ENCODE peak calls at places on chromosomes 16 and 17, in six cellular contexts. W is RWPE2, H is heart right ventricle, J is AG04450, M is fibroblast of mammary gland, F is tibial nerve. N is an unnamed sample.

GRCh38 chr17:28247671-28248556 is 71.1 kb upstream of the TMEM97 start:
- DNase-seq in W (no peak), H (no peak), J (no peak), M (no peak), F (no peak), N (no peak)

GRCh38 chr16:77596243-77596642 is 126.1 kb upstream of the NUDT7 start:
- DNase-seq in W (no peak), H (no peak), J (no peak), M (peak), F (no peak), N (no peak)

GRCh38 chr17:38606646-38607611 is 1.2 kb upstream of the SRCIN1 start:
- DNase-seq in W (peak), H (peak), J (no peak), M (no peak), F (no peak), N (no peak)

GRCh38 chr16:81440888-81441663 is 3.5 kb upstream of the CMIP start:
- DNase-seq in W (no peak), H (no peak), J (no peak), M (no peak), F (no peak), N (no peak)

GRCh38 chr17:74972973-74973328 is 392 bp upstream of the HID1 start:
- DNase-seq in W (no peak), H (no peak), J (no peak), M (no peak), F (no peak), N (no peak)

GRCh38 chr17:69898606-69899005 is 176.4 kb upstream of the KCNJ16 start:
- DNase-seq in W (no peak), H (no peak), J (no peak), M (peak), F (no peak), N (no peak)

GRCh38 chr16:17144431-17144830 is 326.3 kb downstream of the XYLT1 start:
- DNase-seq in W (no peak), H (no peak), J (no peak), M (peak), F (no peak), N (no peak)

GRCh38 chr16:46748775-46749705 is 896 bp upstream of the MYLK3 start:
- DNase-seq in W (no peak), H (peak), J (no peak), M (no peak), F (no peak), N (no peak)

GRCh38 chr16:75116081-75116910 is at the start of gene LDHD:
- DNase-seq in W (no peak), H (peak), J (no peak), M (peak), F (peak), N (peak)

GRCh38 chr16:85724936-85725335 is 26.0 kb downstream of the C16orf74 start:
- DNase-seq in W (peak), H (no peak), J (no peak), M (no peak), F (no peak), N (no peak)

GRCh38 chr17:43830510-43831145 is 2.3 kb downstream of the MPP3 start:
- DNase-seq in W (no peak), H (no peak), J (no peak), M (no peak), F (no peak), N (no peak)

GRCh38 chr16:15830832-15831451 is 25.9 kb downstream of the MYH11 start:
- DNase-seq in W (no peak), H (no peak), J (no peak), M (no peak), F (no peak), N (no peak)

GRCh38 chr17:33024688-33025486 is 33.2 kb downstream of the SPACA3 start:
- DNase-seq in W (no peak), H (no peak), J (no peak), M (no peak), F (no peak), N (no peak)

GRCh38 chr17:37506678-37507077 is 17.0 kb downstream of the DUSP14 start:
- DNase-seq in W (no peak), H (no peak), J (no peak), M (peak), F (no peak), N (peak)
- TF ChIP-seq CTCF in W (peak), H (no peak), J (peak), M (peak), F (peak), N (peak)

DNA sequence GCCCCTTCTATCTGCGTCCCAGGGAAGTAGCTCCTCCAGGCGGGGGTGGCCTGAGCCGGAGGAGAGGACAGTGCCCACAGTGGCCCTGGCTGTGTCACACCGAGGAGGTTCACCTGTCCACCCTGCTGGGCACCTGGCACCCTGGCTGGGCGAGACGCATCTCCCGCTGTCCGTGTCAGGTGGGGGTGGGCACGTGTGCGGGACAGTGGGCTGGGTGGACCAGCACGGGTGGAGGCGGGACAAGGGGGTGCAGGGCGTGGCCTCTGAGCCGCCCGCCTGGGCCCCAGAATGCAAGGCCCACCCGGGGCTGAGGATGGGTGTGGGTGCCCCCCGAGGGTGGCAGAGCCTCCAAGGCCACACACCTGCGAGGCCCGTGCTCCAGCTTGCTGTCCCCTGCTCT is 33.7 kb downstream of the BAHCC1 start:
- DNase-seq in W (no peak), H (no peak), J (no peak), M (no peak), F (no peak), N (peak)
- TF ChIP-seq CTCF in W (no peak), H (no peak), J (no peak), M (no peak), F (no peak), N (no peak)

GRCh38 chr16:89052191-89052787 is 41.4 kb upstream of the ACSF3 start:
- DNase-seq in W (no peak), H (no peak), J (no peak), M (no peak), F (no peak), N (no peak)

GRCh38 chr16:89054261-89054661 is 39.4 kb upstream of the ACSF3 start:
- DNase-seq in W (no peak), H (no peak), J (no peak), M (no peak), F (no peak), N (no peak)

GRCh38 chr16:89053725-89054029 is 40.0 kb upstream of the ACSF3 start:
- DNase-seq in W (no peak), H (no peak), J (no peak), M (no peak), F (no peak), N (no peak)

GRCh38 chr16:89051521-89052166 is 42.0 kb upstream of the ACSF3 start:
- DNase-seq in W (peak), H (no peak), J (no peak), M (no peak), F (no peak), N (no peak)

GRCh38 chr16:89052824-89053724 is 40.6 kb upstream of the ACSF3 start:
- DNase-seq in W (no peak), H (no peak), J (no peak), M (no peak), F (no peak), N (peak)
- TF ChIP-seq CTCF in W (no peak), H (no peak), J (no peak), M (no peak), F (no peak), N (no peak)

DNA sequence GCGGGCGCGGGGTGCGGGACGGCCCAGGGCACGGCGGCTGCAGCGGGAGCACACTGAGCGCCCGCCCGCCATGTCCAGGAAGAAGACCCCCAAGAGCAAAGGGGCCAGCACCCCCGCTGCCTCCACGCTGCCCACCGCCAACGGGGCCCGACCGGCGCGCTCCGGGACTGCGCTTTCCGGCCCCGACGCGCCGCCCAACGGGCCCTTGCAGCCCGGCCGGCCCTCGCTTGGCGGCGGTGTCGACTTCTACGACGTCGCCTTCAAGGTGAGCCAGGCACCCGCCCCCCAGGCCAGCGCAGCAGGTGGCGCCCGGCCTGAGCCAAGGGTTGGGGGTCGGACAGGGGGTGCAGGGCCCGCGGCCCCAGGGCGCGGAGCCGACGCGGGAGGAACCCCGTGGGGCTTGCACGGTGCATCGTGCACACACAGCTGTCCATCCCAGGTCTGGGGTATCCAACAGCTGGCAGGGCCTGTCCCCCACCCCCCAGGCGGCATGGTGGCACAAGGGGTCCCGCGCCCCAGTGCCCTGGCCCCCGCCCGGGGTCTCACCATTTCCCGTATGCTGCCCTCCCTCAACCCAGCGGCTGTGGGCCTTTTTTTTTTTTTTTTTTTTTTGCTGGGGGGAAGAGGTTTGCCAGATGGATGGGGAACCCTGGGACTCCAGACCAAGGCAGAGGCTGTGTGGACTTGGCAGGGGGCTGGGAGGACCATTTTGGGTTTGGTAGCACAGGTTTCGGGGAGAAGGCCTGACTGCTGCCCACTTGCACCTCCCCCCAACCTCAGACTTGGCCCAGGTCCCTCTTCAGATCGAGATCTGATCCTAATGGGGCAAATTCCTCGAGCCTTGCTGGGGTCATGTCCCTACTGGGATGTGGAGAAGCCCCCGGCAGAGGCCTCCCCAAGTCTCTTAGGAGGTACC is 547 bp downstream of the RAB26 start:
- DNase-seq in W (peak), H (no peak), J (no peak), M (peak), F (no peak), N (no peak)
- TF ChIP-seq CTCF in W (peak), H (no peak), J (no peak), M (no peak), F (no peak), N (no peak)

N was measured in HL-60.